ENCODE peak calls at places on chromosomes 13 and 19, in six cellular contexts. C is IMR-90, G is heart right ventricle, P is fibroblast of lung, R is Peyer's patch, S is BE2C. J is an unnamed sample. For H3K36me3 and H3K27me3, the result is how much of the 10 kb centered on the place peaks cover.

GRCh38 chr19:5018224-5019015 is 49.5 kb downstream of the KDM4B start:
- DNase-seq in P (peak), C (peak), R (no peak), S (no peak), G (no peak), J (no peak)

GRCh38 chr13:20305587-20305986 is 73.5 kb upstream of the GJB6 start:
- DNase-seq in S (no peak), G (no peak), R (no peak), P (no peak), C (no peak), J (no peak)

GRCh38 chr13:33172911-33173310 is 112.6 kb downstream of the STARD13 start:
- DNase-seq in G (no peak), C (no peak), S (no peak), P (peak), R (no peak), J (peak)

GRCh38 chr13:114285166-114285808 is 3.9 kb downstream of the UPF3A start:
- DNase-seq in G (no peak), P (peak), S (no peak), R (no peak), C (peak), J (peak)

GRCh38 chr13:79237981-79238380 is 168.1 kb downstream of the RBM26 start:
- DNase-seq in G (no peak), C (no peak), S (no peak), R (no peak), P (no peak), J (peak)

GRCh38 chr13:108508263-108508662 is 121.1 kb upstream of the MYO16 start:
- DNase-seq in C (peak), R (no peak), P (peak), G (no peak), S (no peak), J (peak)

GRCh38 chr13:27795718-27796019 is 3.4 kb downstream of the GSX1 start:
- DNase-seq in P (no peak), R (no peak), C (no peak), S (no peak), G (no peak), J (no peak)

GRCh38 chr13:71477735-71478134 is 389.3 kb downstream of the DACH1 start:
- DNase-seq in R (no peak), G (no peak), C (no peak), P (peak), S (no peak), J (peak)

GRCh38 chr13:51125495-51126226 is 14.6 kb upstream of the C13orf42 start:
- DNase-seq in P (peak), C (peak), S (peak), G (peak), R (no peak), J (peak)

GRCh38 chr13:111912991-111913781 is 153.8 kb upstream of the SOX1 start:
- DNase-seq in C (no peak), R (peak), G (no peak), P (no peak), S (no peak), J (no peak)

GRCh38 chr13:69108486-69108885 is 999.1 kb upstream of the ATXN8OS start:
- DNase-seq in G (no peak), C (no peak), P (no peak), S (no peak), R (no peak), J (no peak)

GRCh38 chr13:24271611-24272451 is 37.5 kb upstream of the C1QTNF9 start:
- DNase-seq in R (peak), C (peak), S (no peak), P (peak), G (peak), J (peak)

GRCh38 chr19:18493440-18494266 is 28.2 kb downstream of the ELL start:
- DNase-seq in C (no peak), R (no peak), P (no peak), S (no peak), G (no peak), J (no peak)

GRCh38 chr13:37791699-37792098 is 77.9 kb downstream of the TRPC4 start:
- DNase-seq in R (no peak), G (no peak), S (no peak), P (peak), C (peak), J (no peak)

GRCh38 chr19:10013316-10013715 is at the start of gene RDH8:
- DNase-seq in S (no peak), R (no peak), C (no peak), P (no peak), G (no peak), J (no peak)

DNA sequence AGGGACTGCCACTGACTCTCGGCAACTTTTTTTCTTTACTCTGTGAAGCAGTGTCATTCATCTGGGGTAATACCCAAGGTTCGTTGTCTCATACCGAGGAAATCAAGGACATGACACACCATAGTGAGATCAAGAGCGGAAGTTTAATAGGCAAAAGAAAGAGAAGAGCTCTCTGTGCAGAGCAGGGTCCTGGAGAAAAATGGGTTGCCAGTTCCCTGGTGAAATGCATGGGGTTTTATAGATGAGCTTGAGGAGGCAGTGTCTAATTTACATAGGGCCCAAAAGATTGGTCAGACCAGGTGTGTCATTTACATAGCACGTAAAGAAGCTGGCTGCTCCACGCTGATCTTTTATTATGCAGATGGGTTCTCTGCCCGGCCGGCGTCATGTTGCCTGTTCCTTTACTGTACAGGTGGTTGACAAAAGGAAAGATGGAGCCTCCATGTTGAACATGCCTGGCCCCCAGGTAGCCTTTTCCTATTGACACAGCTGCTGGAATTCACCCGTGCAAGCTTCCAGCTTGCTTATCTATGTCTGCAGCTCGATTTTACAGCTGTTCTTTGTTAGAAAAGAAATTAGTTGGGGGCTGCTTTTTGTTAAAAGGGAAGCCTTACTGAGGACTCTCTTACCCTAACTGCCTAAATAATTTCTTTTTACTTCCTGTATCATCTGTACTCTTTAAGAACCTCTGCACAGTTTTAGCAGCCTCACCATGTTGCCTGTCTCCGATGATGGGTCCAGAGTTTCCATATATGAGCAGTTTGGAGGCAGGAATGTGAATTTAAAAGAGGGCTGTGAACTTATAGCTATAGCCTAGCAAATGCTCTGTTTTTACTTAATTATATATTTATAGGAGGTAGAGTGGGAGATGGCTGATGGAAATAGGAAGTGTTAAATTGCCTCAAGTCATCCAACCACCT is 98.0 kb upstream of the DIAPH3 start:
- DNase-seq in R (no peak), P (no peak), S (no peak), G (no peak), C (no peak), J (no peak)
- H3K4me3 ChIP-seq in R (no peak), P (no peak), S (peak), G (no peak), C (no peak), J (no peak)

DNA sequence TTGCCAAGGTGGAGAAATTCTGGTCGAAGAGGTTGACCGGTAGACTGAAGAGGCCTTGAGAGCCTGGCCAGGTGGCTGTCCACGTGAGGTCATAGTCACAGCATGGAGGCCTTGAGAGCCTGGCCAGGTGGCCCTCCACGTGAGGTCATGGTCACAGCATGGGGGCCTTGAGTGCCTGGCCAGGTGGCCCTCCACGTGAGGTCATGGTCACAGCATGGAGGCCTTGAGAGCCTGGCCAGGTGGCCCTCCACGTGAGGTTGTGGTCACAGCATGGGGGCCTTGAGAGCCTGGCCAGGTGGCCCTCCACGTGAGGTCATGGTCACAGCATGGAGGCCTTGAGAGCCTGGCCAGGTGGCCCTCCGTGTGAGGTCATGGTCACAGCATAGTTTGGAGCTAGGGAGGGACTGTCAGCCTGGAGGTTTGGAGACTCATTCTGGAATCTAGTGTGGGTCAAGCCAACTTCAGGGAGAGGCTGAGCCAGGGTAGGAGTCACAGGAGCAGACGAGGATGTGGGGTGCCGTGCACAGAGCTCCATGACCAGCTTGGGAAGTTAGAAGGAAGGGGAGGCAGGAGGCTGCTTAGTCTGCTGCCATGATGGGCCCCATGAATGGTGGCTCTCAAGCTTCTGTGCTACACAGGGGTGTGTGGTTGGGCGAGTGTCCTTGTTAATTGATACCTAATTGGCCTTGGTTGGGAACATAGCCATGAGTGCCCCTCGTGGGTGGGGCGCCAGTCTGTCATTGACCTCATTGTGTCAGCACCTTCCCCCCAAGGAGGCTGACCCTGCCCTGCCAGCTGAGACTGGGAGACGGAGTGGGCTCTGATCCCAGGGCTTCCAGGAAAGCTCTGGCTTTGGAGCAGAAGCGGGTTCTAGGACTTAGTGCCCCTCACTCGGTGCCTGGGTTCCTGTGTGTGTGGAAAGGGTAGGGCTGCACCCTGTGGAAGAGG is 4.0 kb downstream of the LENG9 start:
- DNase-seq in S (no peak), P (no peak), G (no peak), C (no peak), R (no peak), J (no peak)
- H3K36me3 ChIP-seq in S (half or more), P (half or more), G (half or more), C (half or more), R (under half), J (under half)

DNA sequence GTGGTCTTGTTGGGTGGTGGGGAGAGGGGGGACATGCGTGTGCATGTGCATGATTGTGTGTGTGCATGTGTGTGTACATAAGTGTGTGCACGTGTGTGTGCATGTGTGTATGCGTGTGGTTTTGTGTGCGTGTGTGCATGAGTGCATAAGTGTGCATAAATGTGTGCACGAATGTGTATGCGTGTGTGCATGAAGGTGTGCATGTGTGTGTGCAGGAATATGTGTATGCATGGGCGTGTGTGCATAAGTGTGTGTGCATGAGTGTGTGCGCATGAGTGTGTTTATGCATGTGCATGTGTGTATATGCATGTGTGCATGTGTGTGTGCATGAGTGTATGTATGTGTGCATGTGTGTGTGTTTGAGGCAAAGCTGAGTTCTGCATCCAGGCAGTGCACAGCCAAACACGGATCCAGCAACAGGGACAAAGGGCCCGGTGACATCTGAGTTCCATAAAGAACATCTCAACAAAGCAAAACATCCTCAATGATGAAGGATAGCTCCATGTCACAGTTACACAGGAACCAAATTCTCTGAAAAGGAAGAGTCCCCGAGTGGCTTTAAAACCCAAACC is 86.0 kb upstream of the FARP1 start:
- DNase-seq in R (no peak), P (no peak), C (no peak), G (no peak), S (no peak), J (no peak)
- H3K27me3 ChIP-seq in R (under half), P (under half), C (under half), G (under half), S (under half), J (under half)

GRCh38 chr19:30682576-30683536 is 310.7 kb downstream of the ZNF536 start:
- DNase-seq in P (peak), G (peak), C (peak), R (peak), S (peak), J (peak)
- H3K4me3 ChIP-seq in P (no peak), G (no peak), C (no peak), R (no peak), S (no peak), J (no peak)

DNA sequence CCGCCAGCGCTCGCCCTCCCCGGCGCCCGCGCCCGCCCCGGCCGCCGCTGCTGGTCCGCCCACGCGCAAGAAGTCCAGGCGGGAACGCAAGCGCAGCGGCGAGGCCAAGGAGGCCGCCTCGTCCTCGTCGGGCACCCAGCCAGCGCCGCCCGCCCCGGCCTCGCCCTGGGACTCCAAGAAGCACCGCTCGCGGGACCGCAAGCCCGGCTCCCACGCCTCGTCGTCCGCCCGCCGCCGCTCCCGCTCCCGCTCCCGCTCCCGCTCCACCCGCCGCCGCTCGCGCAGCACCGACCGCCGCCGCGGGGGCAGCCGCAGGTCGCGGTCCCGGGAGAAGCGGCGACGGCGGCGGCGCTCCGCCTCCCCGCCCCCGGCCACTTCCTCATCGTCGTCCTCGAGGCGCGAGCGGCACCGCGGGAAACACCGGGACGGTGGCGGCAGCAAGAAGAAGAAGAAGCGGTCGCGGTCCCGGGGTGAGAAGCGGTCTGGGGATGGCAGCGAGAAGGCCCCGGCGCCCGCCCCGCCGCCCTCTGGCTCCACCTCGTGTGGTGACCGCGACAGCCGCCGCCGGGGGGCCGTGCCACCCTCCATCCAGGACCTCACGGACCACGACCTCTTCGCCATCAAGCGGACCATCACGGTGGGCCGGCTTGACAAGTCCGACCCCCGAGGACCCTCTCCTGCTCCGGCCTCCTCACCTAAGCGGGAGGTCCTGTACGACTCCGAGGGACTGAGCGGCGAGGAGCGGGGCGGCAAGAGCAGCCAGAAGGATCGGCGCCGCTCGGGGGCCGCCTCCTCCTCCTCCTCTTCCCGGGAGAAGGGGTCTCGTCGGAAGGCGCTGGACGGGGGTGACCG is 10.1 kb downstream of the SCAF1 start:
- DNase-seq in P (no peak), S (no peak), G (no peak), C (no peak), R (no peak), J (no peak)
- H3K36me3 ChIP-seq in P (under half), S (half or more), G (under half), C (half or more), R (under half), J (under half)

GRCh38 chr19:51565583-51565982 is 5.5 kb upstream of the ZNF175 start:
- DNase-seq in G (no peak), P (no peak), R (no peak), C (no peak), S (no peak), J (no peak)
- H3K27me3 ChIP-seq in G (under half), P (under half), R (under half), C (under half), S (under half), J (under half)